ENCODE peak calls at places on chromosome 14, in eight cellular contexts. Q is neuronal stem cell; R is CD4-positive, alpha-beta memory T cell; P is ovary; M is NB4; D is effector memory CD4-positive, alpha-beta T cell; O is GM12878; U is psoas muscle. L is an unnamed sample.

GRCh38 chr14:76550534-76550933 is 174.6 kb downstream of the ESRRB start:
- DNase-seq in Q (no peak), D (no peak), U (no peak), R (no peak), P (no peak), M (peak), O (no peak), L (peak)

GRCh38 chr14:105248368-105249174 is at the start of gene BTBD6:
- DNase-seq in O (peak), Q (peak), P (peak), D (peak), R (peak), M (peak), U (peak), L (peak)

GRCh38 chr14:99321955-99322730 is 50.1 kb upstream of the BCL11B start:
- DNase-seq in Q (no peak), R (no peak), U (no peak), P (no peak), D (no peak), M (no peak), O (no peak), L (no peak)

GRCh38 chr14:21860172-21860571 is 186.6 kb upstream of the OR4E1 start:
- DNase-seq in D (no peak), M (peak), R (peak), Q (peak), U (no peak), P (no peak), O (no peak), L (peak)

GRCh38 chr14:67269338-67270060 is 28.3 kb downstream of the PALS1 start:
- DNase-seq in P (no peak), O (no peak), Q (peak), M (no peak), U (no peak), R (no peak), D (no peak), L (no peak)

GRCh38 chr14:69574266-69574953 is at the start of gene CCDC177:
- DNase-seq in R (peak), Q (peak), M (peak), D (peak), U (peak), P (peak), O (no peak), L (peak)

GRCh38 chr14:63423889-63424288 is 105.2 kb upstream of the GPHB5 start:
- DNase-seq in R (no peak), M (no peak), O (no peak), U (no peak), D (no peak), P (no peak), Q (no peak), L (no peak)

GRCh38 chr14:75344396-75344795 is 65.8 kb downstream of the FOS start:
- DNase-seq in U (no peak), D (no peak), M (no peak), P (no peak), R (no peak), O (no peak), Q (no peak), L (no peak)

GRCh38 chr14:58280954-58281787 is 17.2 kb upstream of the ARID4A start:
- DNase-seq in Q (no peak), M (peak), D (peak), O (peak), R (peak), P (no peak), U (no peak), L (peak)

GRCh38 chr14:73173092-73173735 is 36.9 kb downstream of the PSEN1 start:
- DNase-seq in O (no peak), R (peak), U (no peak), Q (peak), M (peak), P (no peak), D (no peak), L (peak)

GRCh38 chr14:89417469-89418225 is 614 bp upstream of the FOXN3 start:
- DNase-seq in M (peak), U (peak), D (peak), Q (peak), R (peak), O (peak), P (peak), L (peak)

GRCh38 chr14:70726651-70727375 is 82.5 kb downstream of the MAP3K9 start:
- DNase-seq in M (peak), Q (no peak), D (no peak), O (no peak), U (no peak), R (no peak), P (no peak), L (no peak)

GRCh38 chr14:39417014-39417413 is 15.2 kb downstream of the FBXO33 start:
- DNase-seq in M (peak), P (no peak), U (no peak), O (no peak), Q (no peak), R (no peak), D (no peak), L (peak)

GRCh38 chr14:76696361-76696760 is 64.9 kb upstream of the VASH1 start:
- DNase-seq in O (no peak), U (no peak), Q (no peak), D (no peak), P (no peak), M (no peak), R (no peak), L (no peak)

GRCh38 chr14:25411933-25412757 is 362.2 kb upstream of the STXBP6 start:
- DNase-seq in O (no peak), D (no peak), R (no peak), M (peak), Q (peak), P (no peak), U (no peak), L (peak)

GRCh38 chr14:81350344-81351096 is 49.6 kb downstream of the STON2 start:
- DNase-seq in P (no peak), U (no peak), M (no peak), O (no peak), D (no peak), Q (no peak), R (no peak), L (no peak)

GRCh38 chr14:97219356-97220017 is 422.3 kb downstream of the VRK1 start:
- DNase-seq in Q (no peak), P (no peak), U (no peak), O (no peak), M (no peak), D (no peak), R (no peak), L (no peak)

GRCh38 chr14:28596336-28596735 is 170.3 kb upstream of the FOXG1 start:
- DNase-seq in R (no peak), D (no peak), M (no peak), O (no peak), U (no peak), P (no peak), Q (no peak), L (peak)

GRCh38 chr14:58637040-58637390 is 747 bp upstream of the DACT1 start:
- DNase-seq in P (peak), M (peak), Q (no peak), O (no peak), D (no peak), U (peak), R (no peak), L (peak)

GRCh38 chr14:97523936-97524335 is 726.8 kb downstream of the VRK1 start:
- DNase-seq in R (no peak), D (no peak), O (no peak), U (no peak), Q (no peak), P (no peak), M (no peak), L (peak)

GRCh38 chr14:73744175-73744867 is 30.1 kb upstream of the PNMA1 start:
- DNase-seq in R (no peak), D (no peak), U (no peak), P (no peak), M (no peak), O (no peak), Q (no peak), L (peak)

GRCh38 chr14:30230719-30231118 is 303.1 kb upstream of the PRKD1 start:
- DNase-seq in R (no peak), D (no peak), Q (no peak), U (no peak), O (no peak), M (no peak), P (no peak), L (no peak)

GRCh38 chr14:26527095-26527494 is 70.7 kb downstream of the NOVA1 start:
- DNase-seq in P (no peak), M (no peak), R (no peak), D (no peak), U (no peak), Q (no peak), O (no peak), L (peak)

GRCh38 chr14:26163761-26164160 is 434.1 kb downstream of the NOVA1 start:
- DNase-seq in O (no peak), U (no peak), D (no peak), M (peak), P (no peak), Q (no peak), R (no peak), L (peak)

GRCh38 chr14:75549169-75549568 is 26.9 kb downstream of the BATF start:
- DNase-seq in P (no peak), D (no peak), R (no peak), O (peak), M (no peak), Q (no peak), U (no peak), L (no peak)

GRCh38 chr14:104972301-104973211 is 5.6 kb downstream of the AHNAK2 start:
- DNase-seq in P (peak), Q (no peak), R (no peak), M (no peak), U (peak), D (no peak), O (no peak), L (peak)

GRCh38 chr14:105271224-105271890 is 23.0 kb downstream of the BTBD6 start:
- DNase-seq in U (no peak), R (no peak), D (no peak), Q (no peak), M (no peak), O (no peak), P (no peak), L (no peak)

GRCh38 chr14:90319173-90319572 is 12.6 kb downstream of the NRDE2 start:
- DNase-seq in R (no peak), U (no peak), O (no peak), M (no peak), D (no peak), Q (no peak), P (no peak), L (no peak)

GRCh38 chr14:104803280-104803915 is 2.5 kb downstream of the ZBTB42 start:
- DNase-seq in R (no peak), O (no peak), Q (no peak), P (no peak), M (no peak), U (no peak), D (no peak), L (no peak)

GRCh38 chr14:100391777-100392176 is 68.6 kb downstream of the SLC25A47 start:
- DNase-seq in D (no peak), O (no peak), M (no peak), U (no peak), R (no peak), P (no peak), Q (no peak), L (no peak)

GRCh38 chr14:32457213-32457920 is 128.3 kb downstream of the AKAP6 start:
- DNase-seq in D (no peak), R (no peak), P (no peak), Q (no peak), U (no peak), O (no peak), M (no peak), L (no peak)
- H3K4me3 ChIP-seq in D (no peak), R (no peak), P (no peak), Q (no peak), U (no peak), O (no peak), M (no peak), L (no peak)

GRCh38 chr14:38207342-38207741 is 362 bp upstream of the SSTR1 start:
- DNase-seq in P (no peak), O (no peak), D (no peak), Q (peak), M (no peak), U (no peak), R (no peak), L (no peak)
- H3K4me3 ChIP-seq in P (no peak), O (no peak), D (no peak), Q (no peak), M (no peak), U (peak), R (no peak), L (no peak)

DNA sequence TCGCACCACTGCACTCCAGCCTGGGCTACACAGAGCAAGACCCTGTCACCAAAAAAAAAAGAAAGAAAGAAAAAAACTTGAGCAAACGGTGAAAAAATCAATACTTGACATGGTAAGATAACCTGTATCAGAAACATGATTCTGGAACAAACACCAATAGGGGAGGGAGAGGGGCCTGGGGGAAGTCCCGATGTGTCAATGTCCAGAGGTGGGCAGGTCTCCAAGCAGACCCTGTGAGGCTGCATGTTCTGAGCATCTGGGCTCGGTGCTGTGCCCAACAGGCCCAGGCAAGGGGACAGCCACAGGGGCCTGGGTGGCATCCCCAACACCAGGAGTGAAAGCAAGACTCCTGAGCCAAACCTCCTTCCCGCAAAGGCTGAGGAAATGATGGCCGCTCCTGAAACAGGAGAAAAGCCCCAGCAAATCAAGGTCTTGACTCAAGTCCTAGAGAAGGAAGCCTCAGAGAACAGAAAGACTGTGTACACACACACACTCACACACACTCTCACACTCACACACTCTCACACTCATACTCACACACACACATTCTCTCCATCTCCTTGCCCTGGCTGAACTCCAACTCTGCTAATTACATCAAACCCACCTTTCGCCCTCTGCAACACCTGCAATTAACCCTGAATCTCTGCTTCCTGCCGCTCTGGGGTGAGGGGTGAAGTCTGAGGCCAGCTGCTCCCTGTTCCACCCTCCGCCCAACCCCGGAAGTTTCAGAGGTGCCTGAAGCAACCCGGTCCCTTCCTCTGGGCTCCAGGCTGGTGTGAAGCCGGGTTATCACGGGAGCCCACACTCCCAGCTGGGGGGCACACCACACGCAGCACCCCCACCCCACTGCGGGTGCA is 20.4 kb downstream of the CCDC88C start:
- DNase-seq in Q (no peak), R (peak), O (no peak), U (no peak), M (peak), D (peak), P (no peak), L (peak)
- H3K4me3 ChIP-seq in Q (no peak), R (peak), O (peak), U (no peak), M (no peak), D (peak), P (no peak), L (peak)

GRCh38 chr14:101738921-101739320 is 22.6 kb upstream of the PPP2R5C start:
- DNase-seq in U (no peak), D (no peak), M (no peak), P (no peak), O (no peak), Q (no peak), R (no peak), L (no peak)
- H3K4me3 ChIP-seq in U (no peak), D (no peak), M (no peak), P (no peak), O (no peak), Q (no peak), R (no peak), L (no peak)

DNA sequence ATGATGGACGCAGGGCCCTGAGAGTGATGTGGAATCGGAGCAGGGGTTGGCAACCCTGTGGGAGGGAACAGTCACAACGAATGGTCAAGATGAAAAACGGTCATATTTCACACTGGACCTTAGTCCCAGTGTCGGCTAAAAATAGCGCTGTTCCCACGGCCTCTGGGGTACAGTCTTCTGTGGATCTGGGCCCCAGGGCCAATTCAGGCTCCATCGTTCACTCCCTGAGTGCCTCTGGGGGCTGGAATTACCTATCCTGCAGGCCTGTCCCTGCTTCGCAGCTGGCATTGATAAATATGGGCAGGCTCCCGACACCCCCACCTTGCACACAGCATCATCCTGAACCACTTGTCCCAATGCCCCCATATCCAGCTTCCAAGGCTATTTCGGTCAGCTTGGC is 18.6 kb downstream of the GSC start:
- DNase-seq in Q (no peak), O (no peak), U (no peak), M (no peak), D (no peak), P (no peak), R (no peak), L (no peak)
- H3K4me3 ChIP-seq in Q (no peak), O (no peak), U (no peak), M (no peak), D (no peak), P (no peak), R (no peak), L (no peak)

DNA sequence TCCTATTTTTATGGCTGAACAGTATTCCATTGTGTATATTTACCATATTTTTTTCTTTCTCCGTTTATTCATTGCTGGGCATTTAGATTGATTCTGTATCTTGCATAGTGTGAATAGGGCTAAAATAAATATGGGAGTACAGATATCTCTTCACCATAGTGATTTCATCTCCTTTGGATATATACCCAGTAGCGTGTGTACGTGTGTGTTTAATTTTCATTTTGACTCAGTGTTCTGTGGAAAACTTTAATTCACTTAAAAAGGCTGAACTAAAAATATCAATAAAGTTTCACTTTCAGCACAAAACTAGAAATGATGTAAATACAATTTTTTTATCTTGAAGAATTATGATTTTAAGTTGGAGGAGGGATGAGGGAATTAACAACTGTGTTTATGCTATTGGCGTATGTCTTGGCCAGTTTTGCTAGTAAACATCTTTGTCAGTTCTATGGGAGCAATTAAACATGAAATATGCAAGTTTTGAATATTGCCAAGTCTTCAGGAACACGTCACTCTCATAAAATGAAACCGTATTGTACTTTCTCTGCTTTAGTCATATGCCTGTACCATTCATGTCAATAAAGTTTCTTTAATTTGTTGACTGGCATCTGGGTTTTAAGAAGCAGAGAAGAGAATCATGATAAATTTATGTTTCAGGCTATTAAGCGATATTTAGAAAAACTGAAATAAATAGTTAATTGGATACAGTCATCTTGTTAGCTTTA is 99.8 kb downstream of the PTGER2 start:
- DNase-seq in Q (no peak), M (no peak), R (no peak), P (no peak), D (no peak), U (no peak), O (no peak), L (no peak)
- H3K4me3 ChIP-seq in Q (no peak), M (no peak), R (no peak), P (peak), D (no peak), U (no peak), O (no peak), L (no peak)